ENCODE peak calls at places on chromosome X, in four cellular contexts. M, G, T and E are unnamed samples.

GRCh38 chrX:13009256-13009655 is 34.3 kb downstream of the TMSB4X start:
- DNase-seq in M (no peak), G (no peak), T (no peak), E (no peak)

GRCh38 chrX:119672252-119672825 is 20.6 kb downstream of the SEPTIN6 start:
- DNase-seq in M (peak; percentile 67), G (no peak), T (no peak), E (no peak)

GRCh38 chrX:18424482-18425198 is 768 bp upstream of the CDKL5 start:
- DNase-seq in T (no peak), M (no peak), G (peak; percentile 5), E (no peak)

GRCh38 chrX:131792356-131792749 is 230.7 kb upstream of the STK26 start:
- DNase-seq in M (no peak), T (no peak), G (no peak), E (peak; percentile 98)

GRCh38 chrX:1075156-1075555 is 137.3 kb downstream of the CRLF2 start:
- DNase-seq in G (no peak), T (no peak), M (no peak), E (no peak)

GRCh38 chrX:46367491-46367890 is 177.7 kb downstream of the ZNF674 start:
- DNase-seq in M (no peak), T (no peak), G (no peak), E (no peak)

GRCh38 chrX:134443020-134443419 is 16.9 kb upstream of the HPRT1 start:
- DNase-seq in T (no peak), M (no peak), G (no peak), E (no peak)

GRCh38 chrX:63421411-63421810 is 70.3 kb upstream of the SPIN4 start:
- DNase-seq in G (no peak), T (no peak), M (no peak), E (no peak)

GRCh38 chrX:131617182-131617581 is 73.3 kb downstream of the OR13H1 start:
- DNase-seq in G (no peak), T (no peak), M (no peak), E (no peak)

GRCh38 chrX:139134316-139134715 is 396.2 kb upstream of the F9 start:
- DNase-seq in G (no peak), T (no peak), M (no peak), E (no peak)

GRCh38 chrX:150032742-150033141 is 94.5 kb upstream of the EOLA2 start:
- DNase-seq in M (no peak), G (no peak), T (no peak), E (no peak)

GRCh38 chrX:87338510-87338909 is 179.1 kb upstream of the KLHL4 start:
- DNase-seq in M (peak; percentile 5), T (no peak), G (peak; percentile 20), E (no peak)

GRCh38 chrX:15146515-15146914 is 123.4 kb downstream of the ASB9 start:
- DNase-seq in G (peak; percentile 41), T (no peak), M (no peak), E (no peak)

GRCh38 chrX:131792789-131793462 is 230.2 kb upstream of the STK26 start:
- DNase-seq in M (no peak), T (no peak), G (no peak), E (peak; percentile 90)

GRCh38 chrX:74349387-74349786 is 45.4 kb downstream of the ZCCHC13 start:
- DNase-seq in T (no peak), M (peak; percentile 3), G (no peak), E (no peak)

GRCh38 chrX:74534569-74535038 is 79.8 kb downstream of the RLIM start:
- DNase-seq in G (no peak), T (no peak), M (no peak), E (peak; percentile 36)

GRCh38 chrX:37998586-37999267 is 7.6 kb upstream of the SYTL5 start:
- DNase-seq in G (no peak), T (no peak), M (no peak), E (no peak)

GRCh38 chrX:44157293-44157692 is 184.1 kb upstream of the NDP start:
- DNase-seq in M (no peak), G (no peak), T (no peak), E (no peak)

GRCh38 chrX:94814216-94814615 is 1140.2 kb downstream of the FAM133A start:
- DNase-seq in T (no peak), G (no peak), M (no peak), E (no peak)

GRCh38 chrX:43822015-43822414 is 60.2 kb downstream of the MAOB start:
- DNase-seq in T (no peak), G (no peak), M (no peak), E (no peak)

GRCh38 chrX:100685284-100685996 is 41.4 kb downstream of the SRPX2 start:
- DNase-seq in G (peak; percentile 77), M (peak; percentile 62), T (peak; percentile 25), E (peak; percentile 53)

GRCh38 chrX:78886550-78886949 is 58.6 kb upstream of the P2RY10 start:
- DNase-seq in M (no peak), G (no peak), T (no peak), E (peak; percentile 5)

GRCh38 chrX:130285710-130286109 is 17.0 kb upstream of the ZNF280C start:
- DNase-seq in T (no peak), M (no peak), G (no peak), E (no peak)

GRCh38 chrX:46125139-46125538 is 420.1 kb downstream of the ZNF674 start:
- DNase-seq in T (no peak), G (no peak), M (no peak), E (no peak)

GRCh38 chrX:40100537-40101429 is 3.0 kb upstream of the BCOR start:
- DNase-seq in G (peak; percentile 71), M (no peak), T (no peak), E (no peak)

GRCh38 chrX:80808854-80809493 is 703 bp downstream of the BRWD3 start:
- DNase-seq in T (no peak), G (peak; percentile 17), M (no peak), E (no peak)

DNA sequence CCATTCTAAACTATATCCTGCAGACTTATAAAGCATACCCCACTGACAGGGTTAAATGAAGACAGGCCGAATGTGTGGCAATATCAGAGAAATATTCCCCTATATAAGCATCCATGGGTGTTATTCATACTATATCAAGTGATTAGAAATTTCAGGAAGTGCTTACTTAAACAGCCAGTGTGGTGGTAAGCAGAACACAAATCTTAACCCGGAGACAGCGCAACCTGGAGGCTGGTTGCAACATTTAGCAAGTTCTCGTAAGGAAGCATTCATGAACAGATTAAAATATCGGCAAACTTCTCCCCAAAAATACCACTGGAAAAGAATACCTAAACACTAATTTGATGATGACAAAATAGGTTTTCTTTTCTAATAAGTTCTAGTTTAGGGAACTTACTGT is 261.2 kb downstream of the CBLL2 start:
- DNase-seq in T (no peak), G (no peak), M (no peak), E (no peak)
- TF ChIP-seq BRCA1 in T (no peak), G (no peak), M (no peak), E (no peak)

GRCh38 chrX:153692611-153693156 is 5.0 kb downstream of the SLC6A8 start:
- DNase-seq in T (no peak), M (no peak), G (no peak), E (no peak)

GRCh38 chrX:153696100-153696499 is 8.4 kb downstream of the SLC6A8 start:
- DNase-seq in T (no peak), G (no peak), M (no peak), E (no peak)

GRCh38 chrX:153692003-153692402 is 4.3 kb downstream of the SLC6A8 start:
- DNase-seq in G (no peak), M (no peak), T (no peak), E (no peak)

GRCh38 chrX:153694687-153695270 is 7.1 kb downstream of the SLC6A8 start:
- DNase-seq in M (no peak), G (no peak), T (no peak), E (no peak)

DNA sequence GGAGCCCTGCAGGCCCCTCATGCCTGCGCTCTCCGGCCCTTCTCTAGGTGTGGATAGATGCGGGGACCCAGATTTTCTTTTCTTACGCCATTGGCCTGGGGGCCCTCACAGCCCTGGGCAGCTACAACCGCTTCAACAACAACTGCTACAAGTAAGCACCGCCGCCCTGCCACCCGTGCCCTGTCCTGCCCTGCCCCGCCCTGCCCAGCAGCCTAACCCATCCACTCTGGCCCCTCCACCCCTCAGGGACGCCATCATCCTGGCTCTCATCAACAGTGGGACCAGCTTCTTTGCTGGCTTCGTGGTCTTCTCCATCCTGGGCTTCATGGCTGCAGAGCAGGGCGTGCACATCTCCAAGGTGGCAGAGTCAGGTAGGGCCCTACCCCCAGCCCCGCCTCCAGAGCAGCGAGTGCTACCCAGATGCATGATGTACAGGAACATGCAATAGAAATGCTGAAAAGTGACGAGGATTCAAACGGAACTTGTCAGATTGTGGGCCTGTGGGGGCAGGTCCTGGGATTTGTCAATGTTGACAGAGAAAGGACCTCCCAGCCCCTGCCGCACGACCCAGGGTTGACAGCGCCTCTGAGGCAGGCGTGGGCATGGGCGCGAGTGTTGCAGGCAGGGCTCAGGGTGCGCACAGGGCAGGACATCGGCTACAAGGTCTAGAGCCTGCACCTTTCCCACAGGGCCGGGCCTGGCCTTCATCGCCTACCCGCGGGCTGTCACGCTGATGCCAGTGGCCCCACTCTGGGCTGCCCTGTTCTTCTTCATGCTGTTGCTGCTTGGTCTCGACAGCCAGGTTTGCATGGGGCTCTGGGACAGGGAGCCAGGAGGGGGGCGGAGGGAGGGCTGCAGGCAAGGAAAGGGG is 5.7 kb downstream of the SLC6A8 start:
- DNase-seq in G (no peak), T (no peak), M (no peak), E (no peak)
- TF ChIP-seq BRCA1 in G (no peak), T (no peak), M (no peak), E (no peak)

GRCh38 chrX:128800138-128800537 is 723.2 kb downstream of the SMARCA1 start:
- DNase-seq in G (peak; percentile 0), T (no peak), M (no peak), E (no peak)
- TF ChIP-seq BRCA1 in G (no peak), T (no peak), M (no peak), E (no peak)

GRCh38 chrX:23332101-23332887 is 2.4 kb upstream of the PTCHD1 start:
- DNase-seq in G (no peak), M (no peak), T (no peak), E (no peak)
- TF ChIP-seq BRCA1 in G (no peak), M (no peak), T (no peak), E (no peak)

GRCh38 chrX:111869639-111870034 is 6.3 kb upstream of the TRPC5OS start:
- DNase-seq in T (peak; percentile 1), M (no peak), G (peak; percentile 28), E (peak; percentile 19)
- TF ChIP-seq BRCA1 in T (no peak), M (no peak), G (no peak), E (no peak)

DNA sequence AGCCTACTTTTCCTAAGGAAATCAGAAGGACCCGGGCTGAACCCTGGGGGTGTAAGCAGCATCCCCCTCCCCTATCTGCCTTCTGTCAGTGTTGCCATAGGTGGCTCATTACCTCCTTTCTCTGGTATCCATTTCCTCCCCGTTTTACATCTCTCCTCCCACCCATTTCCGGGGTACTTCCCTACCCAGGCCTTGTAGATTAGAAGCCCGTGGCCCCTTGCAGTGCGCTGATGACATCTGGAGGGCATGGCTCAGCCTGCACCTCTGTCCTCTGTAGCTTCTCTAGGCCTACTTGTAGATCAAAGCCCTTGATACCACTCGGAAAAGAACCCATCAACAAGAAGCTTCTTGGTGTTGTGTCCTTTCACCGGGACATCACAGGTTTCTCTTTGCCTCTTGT is 71.8 kb downstream of the NBDY start:
- DNase-seq in T (no peak), M (no peak), G (peak; percentile 16), E (no peak)
- TF ChIP-seq BRCA1 in T (no peak), M (no peak), G (no peak), E (no peak)

GRCh38 chrX:23861215-23861896 is 46.4 kb downstream of the APOO start:
- DNase-seq in T (no peak), G (no peak), M (no peak), E (no peak)
- TF ChIP-seq BRCA1 in T (no peak), G (no peak), M (no peak), E (no peak)

GRCh38 chrX:124994404-124994803 is 325.3 kb upstream of the TEX13C start:
- DNase-seq in G (no peak), T (no peak), M (no peak), E (no peak)
- TF ChIP-seq BRCA1 in G (no peak), T (no peak), M (no peak), E (no peak)